ENCODE peak calls at places on chromosome 15, in four cellular contexts. M is SK-N-SH, O is ovary, H is endothelial cell of umbilical vein. E is an unnamed sample.
A peak's percentile ranks its signal among the peaks of the same experiment; 100 is the strongest.

GRCh38 chr15:68556139-68556990 is 22.4 kb upstream of the CORO2B start:
- DNase-seq in H (no peak), O (no peak), M (no peak), E (peak; percentile 59)

GRCh38 chr15:74445816-74446763 is 12.3 kb upstream of the SEMA7A start:
- DNase-seq in M (no peak), O (no peak), H (no peak), E (peak; percentile 53)

GRCh38 chr15:29071193-29071906 is 185.6 kb downstream of the APBA2 start:
- DNase-seq in H (no peak), M (no peak), O (no peak), E (no peak)

GRCh38 chr15:73681856-73682596 is 2.2 kb upstream of the CD276 start:
- DNase-seq in O (no peak), H (no peak), M (no peak), E (no peak)

GRCh38 chr15:34119291-34119690 is 17.4 kb downstream of the PGBD4 start:
- DNase-seq in H (no peak), O (no peak), M (no peak), E (no peak)

GRCh38 chr15:31440754-31441298 is 114.2 kb downstream of the KLF13 start:
- DNase-seq in H (peak; percentile 29), M (peak; percentile 85), O (peak; percentile 21), E (no peak)

GRCh38 chr15:81163961-81164800 is 30.1 kb downstream of the CFAP161 start:
- DNase-seq in H (no peak), M (no peak), O (no peak), E (no peak)

GRCh38 chr15:29098652-29099051 is 171.0 kb downstream of the NSMCE3 start:
- DNase-seq in M (no peak), O (no peak), H (no peak), E (peak; percentile 68)

GRCh38 chr15:83926116-83926515 is 272.2 kb downstream of the ADAMTSL3 start:
- DNase-seq in O (no peak), H (no peak), M (no peak), E (no peak)

GRCh38 chr15:28994830-28995180 is 109.0 kb downstream of the APBA2 start:
- DNase-seq in M (no peak), O (no peak), H (no peak), E (no peak)

GRCh38 chr15:77830041-77830440 is 197.3 kb upstream of the LINGO1 start:
- DNase-seq in H (no peak), M (no peak), O (no peak), E (peak; percentile 63)

GRCh38 chr15:89127054-89127702 is 38.9 kb downstream of the ABHD2 start:
- DNase-seq in H (no peak), O (no peak), M (no peak), E (peak; percentile 57)

GRCh38 chr15:65094294-65094995 is 17.9 kb downstream of the KBTBD13 start:
- DNase-seq in O (no peak), M (peak; percentile 22), H (no peak), E (peak; percentile 62)

GRCh38 chr15:43513550-43513949 is 3.9 kb upstream of the MAP1A start:
- DNase-seq in M (no peak), H (no peak), O (no peak), E (no peak)

GRCh38 chr15:31552482-31553099 is 226.0 kb downstream of the KLF13 start:
- DNase-seq in H (peak; percentile 3), O (no peak), M (no peak), E (no peak)

GRCh38 chr15:82968066-82968465 is 15.5 kb upstream of the HOMER2 start:
- DNase-seq in O (no peak), H (no peak), M (no peak), E (no peak)

GRCh38 chr15:74011610-74012009 is 17.1 kb downstream of the PML start:
- DNase-seq in O (peak; percentile 67), H (peak; percentile 92), M (no peak), E (no peak)

GRCh38 chr15:100247228-100248225 is 94.2 kb downstream of the ADAMTS17 start:
- DNase-seq in M (no peak), O (no peak), H (no peak), E (peak; percentile 46)

GRCh38 chr15:77418341-77419049 is 1.4 kb downstream of the PEAK1 start:
- DNase-seq in O (no peak), H (peak; percentile 63), M (no peak), E (no peak)

GRCh38 chr15:71612869-71613268 is 197.5 kb upstream of the NR2E3 start:
- DNase-seq in H (no peak), M (no peak), O (no peak), E (no peak)

DNA sequence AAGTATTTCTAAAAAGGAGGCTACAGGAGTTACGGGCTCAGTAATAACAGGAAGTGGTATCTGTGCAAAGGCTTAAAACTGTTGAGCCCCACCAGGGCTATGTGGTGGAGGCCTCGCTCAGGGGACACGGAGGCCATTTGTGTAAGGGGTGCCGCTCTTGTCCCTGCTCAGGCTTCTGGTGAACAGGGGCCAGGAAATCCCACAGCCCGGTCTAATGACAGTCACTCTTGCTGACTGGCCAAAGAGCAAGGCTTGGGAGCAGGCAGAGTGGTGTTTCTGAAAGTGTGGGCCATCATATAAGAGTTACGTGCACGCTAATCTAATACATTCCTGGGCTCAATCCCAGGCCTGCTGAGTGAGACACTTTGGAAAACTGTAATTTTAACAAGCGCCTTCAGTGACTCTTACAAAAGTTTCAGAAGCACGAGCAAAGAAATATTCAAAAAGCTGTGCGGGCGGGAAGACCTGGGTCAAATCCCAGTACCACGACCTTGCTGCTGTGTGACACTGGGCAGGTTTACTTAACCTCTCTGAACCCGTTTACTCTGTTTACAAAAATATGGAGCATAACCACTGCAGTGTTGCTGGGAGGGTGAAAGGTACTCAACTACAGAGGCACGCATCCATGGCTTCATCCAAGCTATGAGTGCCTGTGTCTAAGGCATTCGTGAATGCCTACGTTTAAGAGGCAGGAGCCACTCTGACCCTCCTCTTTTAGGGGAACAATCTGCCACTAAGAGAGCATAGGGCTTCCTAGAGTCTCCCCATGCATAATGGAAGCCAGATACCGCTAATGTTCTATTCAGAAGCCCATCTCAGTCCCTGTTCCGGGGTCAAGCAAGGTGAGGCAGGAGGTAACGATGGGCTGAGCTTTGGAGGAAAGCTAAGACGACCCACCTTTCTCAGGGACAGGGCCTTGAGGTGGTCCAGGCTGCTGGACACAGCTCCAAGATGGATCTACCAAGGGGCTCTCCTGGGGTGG is 2.0 kb downstream of the ATP10A start:
- DNase-seq in M (no peak), H (no peak), O (no peak), E (no peak)
- H3K27ac ChIP-seq in M (no peak overlapping the region), H (no peak overlapping the region), O (no peak overlapping the region), E (no peak overlapping the region)

DNA sequence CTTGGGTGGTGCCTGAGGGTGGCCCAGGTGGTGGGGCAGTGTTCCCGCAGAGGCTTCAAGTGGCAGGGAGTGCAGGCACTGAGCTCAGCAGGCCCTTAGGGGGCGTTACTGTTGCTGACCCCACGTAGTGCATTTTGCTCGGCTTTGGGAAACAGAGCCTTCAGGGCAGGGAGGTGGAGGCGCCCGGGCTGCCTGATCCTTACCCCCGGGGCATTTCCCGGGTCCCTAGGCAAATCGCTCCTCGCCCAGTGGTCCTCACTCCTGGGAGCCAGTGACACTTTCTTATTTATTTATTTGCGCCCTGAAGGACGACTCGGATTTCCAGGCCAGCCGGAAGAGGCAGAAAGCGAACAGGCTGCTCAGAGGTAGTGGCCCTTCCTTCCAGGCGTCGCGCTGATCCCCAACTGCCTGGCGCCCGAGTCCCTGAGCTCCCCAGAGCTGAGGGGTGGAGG is 10.1 kb upstream of the FOXB1 start:
- DNase-seq in O (no peak), H (no peak), M (peak; percentile 33), E (no peak)
- TF ChIP-seq CTCF in O (no peak), H (no peak), M (no peak), E (peak; percentile 19)

GRCh38 chr15:85443593-85444328 is 63.4 kb downstream of the AKAP13 start:
- DNase-seq in H (peak; percentile 77), O (no peak), M (no peak), E (no peak)
- H3K27ac ChIP-seq in H (no peak overlapping the region), O (no peak overlapping the region), M (no peak overlapping the region), E (peak overlapping the region; percentile 45)

DNA sequence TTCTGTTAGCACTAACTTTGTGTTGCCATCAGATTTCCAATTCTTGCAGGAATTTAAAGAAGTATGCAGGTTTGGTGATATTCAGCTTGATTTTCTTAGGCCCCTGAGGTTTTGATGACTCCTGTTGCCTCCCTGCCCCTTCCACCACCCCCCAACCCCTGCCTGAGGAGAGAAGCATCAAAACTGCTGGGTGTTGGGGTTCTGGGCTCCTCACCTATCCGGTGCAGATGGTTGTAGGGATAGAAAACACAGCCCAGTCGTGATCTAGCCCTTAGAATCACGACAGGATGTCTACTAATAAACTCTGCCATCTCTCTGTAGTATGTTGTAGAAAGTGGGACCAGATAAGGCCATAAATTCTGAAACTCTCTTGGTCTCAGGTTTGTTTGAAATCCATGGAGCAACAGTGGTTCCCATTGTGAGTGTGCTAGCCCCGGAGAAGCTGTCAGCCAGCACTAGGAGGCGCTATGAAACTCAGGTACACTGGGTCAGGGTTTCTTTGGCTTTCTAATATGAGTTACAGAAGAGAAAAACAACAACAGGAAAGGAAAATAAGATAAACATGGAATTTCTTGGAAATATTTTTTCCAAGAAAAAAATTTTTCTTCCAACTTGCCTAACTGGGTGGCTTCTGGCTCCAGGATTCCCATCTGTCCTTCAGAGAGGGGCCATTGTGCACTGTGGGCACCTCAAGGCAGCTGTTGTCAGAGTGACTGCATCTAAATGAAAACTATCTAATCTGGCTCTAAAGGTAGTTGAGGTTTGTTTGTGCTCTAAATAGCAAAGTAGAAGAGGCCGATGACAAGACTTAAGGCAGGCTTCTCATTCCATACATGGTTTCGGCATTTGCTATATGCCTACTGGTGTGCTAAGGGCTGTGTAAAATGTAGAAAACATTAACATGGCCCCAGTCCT is 8.7 kb downstream of the SRP14 start:
- DNase-seq in H (peak; percentile 25), O (no peak), M (no peak), E (no peak)
- TF ChIP-seq CTCF in H (peak; percentile 46), O (no peak), M (peak; percentile 68), E (peak; percentile 76)

DNA sequence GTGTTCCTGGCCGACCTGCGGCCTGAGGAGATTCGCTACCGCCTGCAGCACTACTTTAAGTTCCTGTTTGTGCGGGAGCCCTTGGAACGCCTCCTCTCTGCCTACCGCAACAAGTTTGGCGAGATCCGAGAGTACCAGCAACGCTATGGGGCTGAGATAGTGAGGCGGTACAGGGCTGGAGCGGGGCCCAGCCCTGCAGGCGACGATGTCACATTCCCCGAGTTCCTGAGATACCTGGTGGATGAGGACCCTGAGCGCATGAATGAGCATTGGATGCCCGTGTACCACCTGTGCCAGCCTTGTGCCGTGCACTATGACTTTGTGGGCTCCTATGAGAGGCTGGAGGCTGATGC is 970 bp downstream of the CHST14 start:
- DNase-seq in H (no peak), M (no peak), O (no peak), E (no peak)
- H3K27ac ChIP-seq in H (no peak overlapping the region), M (peak overlapping the region; percentile 76), O (no peak overlapping the region), E (peak overlapping the region; percentile 64)

E was measured in RWPE2.